ENCODE peak calls at places on chromosome 1, in six cellular contexts. R, P, I, J, W and O are unnamed samples.

GRCh38 chr1:64041366-64042131 is 161.9 kb upstream of the UBE2U start:
- DNase-seq in R (no peak), P (no peak), I (no peak), J (no peak), W (no peak), O (no peak)

GRCh38 chr1:200279810-200280411 is 129.9 kb downstream of the ZNF281 start:
- DNase-seq in R (no peak), P (no peak), I (peak; percentile 65), J (peak; percentile 13), W (no peak), O (no peak)

GRCh38 chr1:228801068-228801467 is 65.8 kb downstream of the RHOU start:
- DNase-seq in R (no peak), P (no peak), I (no peak), J (no peak), W (no peak), O (no peak)

GRCh38 chr1:85452859-85453430 is 12.0 kb downstream of the DDAH1 start:
- DNase-seq in R (no peak), P (no peak), I (no peak), J (no peak), W (no peak), O (no peak)

GRCh38 chr1:242629396-242629795 is 104.9 kb upstream of the PLD5 start:
- DNase-seq in R (no peak), P (no peak), I (no peak), J (no peak), W (no peak), O (no peak)

GRCh38 chr1:46148318-46148717 is 15.9 kb upstream of the PIK3R3 start:
- DNase-seq in R (no peak), P (no peak), I (no peak), J (no peak), W (no peak), O (no peak)

GRCh38 chr1:153465728-153466625 is 5.5 kb upstream of the S100A7 start:
- DNase-seq in R (peak; percentile 52), P (peak; percentile 63), I (peak; percentile 77), J (peak; percentile 44), W (peak; percentile 21), O (peak; percentile 62)

GRCh38 chr1:239879321-239880170 is 212.1 kb upstream of the FMN2 start:
- DNase-seq in R (no peak), P (no peak), I (no peak), J (no peak), W (no peak), O (no peak)

GRCh38 chr1:245585252-245585959 is 430.6 kb downstream of the KIF26B start:
- DNase-seq in R (no peak), P (no peak), I (no peak), J (no peak), W (no peak), O (no peak)

GRCh38 chr1:245160288-245160687 is 5.5 kb downstream of the KIF26B start:
- DNase-seq in R (no peak), P (no peak), I (no peak), J (no peak), W (no peak), O (no peak)

GRCh38 chr1:100950776-100951175 is 54.9 kb downstream of the SLC30A7 start:
- DNase-seq in R (no peak), P (no peak), I (no peak), J (no peak), W (no peak), O (no peak)

GRCh38 chr1:230375149-230375548 is 51.0 kb downstream of the PGBD5 start:
- DNase-seq in R (no peak), P (no peak), I (no peak), J (no peak), W (no peak), O (no peak)

GRCh38 chr1:150960646-150961045 is 14.0 kb downstream of the CERS2 start:
- DNase-seq in R (no peak), P (no peak), I (no peak), J (no peak), W (no peak), O (no peak)

GRCh38 chr1:171455967-171456366 is 29.4 kb upstream of the PRRC2C start:
- DNase-seq in R (no peak), P (no peak), I (no peak), J (no peak), W (no peak), O (no peak)

GRCh38 chr1:204844326-204844725 is 26.3 kb upstream of the NFASC start:
- DNase-seq in R (no peak), P (no peak), I (no peak), J (no peak), W (no peak), O (no peak)

GRCh38 chr1:178503849-178504248 is 7.1 kb upstream of the CLEC20A start:
- DNase-seq in R (no peak), P (no peak), I (no peak), J (no peak), W (no peak), O (no peak)

GRCh38 chr1:43304287-43304615 is 3.5 kb downstream of the TIE1 start:
- DNase-seq in R (no peak), P (no peak), I (no peak), J (no peak), W (no peak), O (no peak)

GRCh38 chr1:205630241-205630640 is 1.6 kb downstream of the ELK4 start:
- DNase-seq in R (no peak), P (no peak), I (no peak), J (no peak), W (no peak), O (no peak)

GRCh38 chr1:226983247-226983997 is 43.3 kb downstream of the COQ8A start:
- DNase-seq in R (no peak), P (no peak), I (no peak), J (no peak), W (no peak), O (peak; percentile 18)

GRCh38 chr1:54888080-54888733 is 1.2 kb upstream of the DHCR24 start:
- DNase-seq in R (no peak), P (no peak), I (no peak), J (no peak), W (no peak), O (no peak)

GRCh38 chr1:152932170-152932811 is 14.7 kb upstream of the SPRR5 start:
- DNase-seq in R (no peak), P (no peak), I (no peak), J (no peak), W (no peak), O (no peak)